ENCODE peak calls at places on chromosomes 2 and 18, in six cellular contexts. S is K562, J is SK-N-SH, G is HepG2, A is GM12878, U is HCT116. N is an unnamed sample.

GRCh38 chr2:120344214-120344990 is 1.5 kb upstream of the INHBB start:
- DNase-seq in S (no peak), J (peak; percentile 73), G (no peak), A (no peak), U (no peak), N (no peak)

GRCh38 chr2:85813978-85814801 is 60.4 kb downstream of the ATOH8 start:
- DNase-seq in S (peak; percentile 84), J (peak; percentile 92), G (peak; percentile 82), A (peak; percentile 30), U (peak; percentile 76), N (peak; percentile 63)

GRCh38 chr18:58213445-58213844 is 169.4 kb downstream of the NEDD4L start:
- DNase-seq in S (no peak), J (no peak), G (no peak), A (no peak), U (no peak), N (no peak)

GRCh38 chr2:233017947-233018346 is 4.9 kb upstream of the NGEF start:
- DNase-seq in S (no peak), J (no peak), G (no peak), A (no peak), U (no peak), N (no peak)

GRCh38 chr18:40413160-40413559 is 1541.9 kb upstream of the PIK3C3 start:
- DNase-seq in S (no peak), J (peak; percentile 25), G (peak; percentile 2), A (no peak), U (no peak), N (no peak)

GRCh38 chr2:143852748-143853147 is 667.2 kb downstream of the ZEB2 start:
- DNase-seq in S (peak; percentile 23), J (no peak), G (no peak), A (no peak), U (no peak), N (no peak)

GRCh38 chr2:120175000-120175581 is 48.1 kb downstream of the TMEM185B start:
- DNase-seq in S (peak; percentile 68), J (peak; percentile 74), G (peak; percentile 70), A (no peak), U (peak; percentile 28), N (peak; percentile 25)

GRCh38 chr2:241011296-241011600 is 12.8 kb downstream of the SNED1 start:
- DNase-seq in S (no peak), J (no peak), G (no peak), A (no peak), U (no peak), N (no peak)

GRCh38 chr2:203814661-203815540 is 52.7 kb upstream of the CTLA4 start:
- DNase-seq in S (peak; percentile 35), J (peak; percentile 74), G (peak; percentile 88), A (no peak), U (peak; percentile 50), N (peak; percentile 47)

GRCh38 chr2:25305809-25306208 is 35.9 kb downstream of the DNMT3A start:
- DNase-seq in S (no peak), J (no peak), G (no peak), A (no peak), U (no peak), N (no peak)

GRCh38 chr2:138713509-138713908 is 66.7 kb downstream of the NXPH2 start:
- DNase-seq in S (no peak), J (no peak), G (no peak), A (no peak), U (no peak), N (no peak)

GRCh38 chr2:101255501-101255900 is 2.8 kb downstream of the CNOT11 start:
- DNase-seq in S (no peak), J (no peak), G (no peak), A (no peak), U (no peak), N (no peak)

GRCh38 chr2:106982350-106982749 is 96.4 kb upstream of the ST6GAL2 start:
- DNase-seq in S (no peak), J (no peak), G (no peak), A (no peak), U (no peak), N (no peak)

GRCh38 chr2:192194065-192194865 is 468 bp downstream of the TMEFF2 start:
- DNase-seq in S (no peak), J (no peak), G (no peak), A (no peak), U (no peak), N (no peak)

GRCh38 chr18:58699551-58699950 is 28.3 kb downstream of the MALT1 start:
- DNase-seq in S (no peak), J (no peak), G (no peak), A (no peak), U (no peak), N (no peak)

DNA sequence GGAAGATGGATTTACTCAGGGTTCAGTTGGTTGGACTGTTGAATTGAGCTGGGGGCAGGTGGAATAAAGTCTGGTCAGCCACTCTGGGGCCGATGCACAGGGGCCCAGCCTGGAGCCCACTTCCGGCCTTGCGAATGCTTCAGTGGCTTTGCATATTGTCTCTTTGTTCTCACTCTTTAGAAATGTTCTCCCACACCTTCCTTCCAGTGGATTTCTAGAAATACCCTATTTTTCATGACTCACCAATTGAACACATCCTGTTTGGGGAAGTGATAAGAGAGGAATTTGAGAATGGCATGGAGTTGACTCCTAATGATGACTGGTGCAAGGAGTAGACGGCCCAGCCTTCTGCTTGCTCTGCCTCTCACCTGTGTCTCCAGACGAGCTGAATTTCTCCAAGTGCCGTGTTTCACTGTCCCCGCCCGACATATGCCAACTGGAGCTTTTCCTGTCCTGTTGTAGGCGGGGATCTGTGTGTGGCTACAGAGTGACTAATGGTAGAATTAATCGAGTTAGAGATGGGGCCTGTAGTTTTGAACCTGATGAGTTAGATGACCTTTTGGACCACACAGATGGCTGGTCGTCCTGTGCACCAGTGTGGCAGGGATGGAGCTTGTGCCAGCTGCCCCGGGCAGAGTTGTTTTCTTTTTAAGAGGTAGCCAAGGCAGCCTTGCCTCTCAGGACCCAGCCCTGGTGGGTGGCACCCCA is 28.2 kb downstream of the ASAP2 start:
- DNase-seq in S (peak; percentile 61), J (peak; percentile 87), G (peak; percentile 96), A (no peak), U (peak; percentile 86), N (no peak)
- TF ChIP-seq REST in S (no peak), J (peak; percentile 5), G (peak; percentile 10), A (no peak), U (no peak), N (no peak)

DNA sequence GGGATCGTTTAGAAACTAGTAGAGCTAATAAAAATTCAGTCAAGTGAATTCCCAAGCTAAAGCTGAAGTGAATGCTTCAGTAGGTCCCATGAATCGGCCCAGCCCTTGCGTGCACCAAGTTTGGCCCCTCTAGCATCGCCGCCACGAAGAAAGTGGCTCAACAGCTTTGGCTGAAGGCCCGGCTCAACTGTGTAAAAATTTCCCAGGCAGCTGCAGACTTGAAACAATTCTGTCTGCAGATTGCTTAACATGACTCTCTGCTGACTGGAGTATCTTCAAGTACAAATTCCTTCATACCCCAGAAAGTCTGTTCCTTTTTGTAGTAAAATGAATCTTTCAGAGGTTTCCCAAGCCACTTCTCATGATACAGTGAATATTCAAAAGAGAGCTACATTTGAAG is 32.7 kb downstream of the ALMS1 start:
- DNase-seq in S (no peak), J (no peak), G (no peak), A (no peak), U (no peak), N (no peak)
- TF ChIP-seq SIN3A in S (no peak), J (no peak), G (no peak), A (no peak), U (no peak), N (no peak)

GRCh38 chr2:12539306-12539705 is 177.4 kb upstream of the TRIB2 start:
- DNase-seq in S (no peak), J (no peak), G (no peak), A (no peak), U (no peak), N (no peak)

GRCh38 chr2:12539771-12540170 is 177.0 kb upstream of the TRIB2 start:
- DNase-seq in S (no peak), J (no peak), G (no peak), A (no peak), U (no peak), N (no peak)

GRCh38 chr2:12534646-12535263 is 182.0 kb upstream of the TRIB2 start:
- DNase-seq in S (no peak), J (no peak), G (no peak), A (no peak), U (peak; percentile 12), N (peak; percentile 24)

GRCh38 chr2:12536926-12537325 is 179.8 kb upstream of the TRIB2 start:
- DNase-seq in S (no peak), J (no peak), G (no peak), A (no peak), U (no peak), N (no peak)

GRCh38 chr2:12538300-12538699 is 178.4 kb upstream of the TRIB2 start:
- DNase-seq in S (no peak), J (no peak), G (no peak), A (no peak), U (no peak), N (no peak)
- TF ChIP-seq REST in S (no peak), J (no peak), G (no peak), A (no peak), U (no peak), N (no peak)

DNA sequence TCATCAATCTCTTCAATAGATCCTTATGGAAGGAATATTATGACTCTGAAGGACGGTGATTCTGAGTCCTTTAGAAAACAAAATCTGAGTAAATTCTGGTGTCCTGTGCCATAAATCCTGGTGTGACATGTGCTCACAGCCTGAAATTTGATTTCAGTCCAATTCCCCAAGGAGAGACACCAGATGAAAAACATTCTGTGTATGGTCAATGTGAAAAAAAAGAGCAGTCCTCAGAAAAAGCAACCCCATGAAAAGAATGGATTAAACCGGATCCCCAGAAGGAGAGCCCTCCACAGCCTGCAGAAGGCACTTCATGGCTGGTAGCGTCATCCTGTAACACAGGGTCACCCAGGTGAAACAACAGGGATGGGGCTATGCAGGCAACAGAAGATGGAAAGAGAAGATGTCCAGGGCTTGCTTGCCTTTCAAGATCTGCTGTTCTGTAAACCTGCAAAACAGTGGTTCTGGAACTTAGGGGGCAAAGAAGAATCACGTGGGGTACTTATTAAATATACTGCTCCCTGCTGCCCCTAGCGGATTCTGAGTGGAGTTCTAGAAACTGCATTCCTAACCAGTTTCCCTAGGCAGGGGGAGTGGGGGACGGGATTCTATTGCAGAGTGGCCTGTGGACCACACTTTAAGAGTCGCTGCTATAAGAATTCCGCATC is 118.8 kb upstream of the ARL5A start:
- DNase-seq in S (peak; percentile 66), J (peak; percentile 62), G (peak; percentile 45), A (no peak), U (peak; percentile 21), N (no peak)
- TF ChIP-seq SIN3A in S (no peak), J (no peak), G (no peak), A (no peak), U (no peak), N (no peak)

DNA sequence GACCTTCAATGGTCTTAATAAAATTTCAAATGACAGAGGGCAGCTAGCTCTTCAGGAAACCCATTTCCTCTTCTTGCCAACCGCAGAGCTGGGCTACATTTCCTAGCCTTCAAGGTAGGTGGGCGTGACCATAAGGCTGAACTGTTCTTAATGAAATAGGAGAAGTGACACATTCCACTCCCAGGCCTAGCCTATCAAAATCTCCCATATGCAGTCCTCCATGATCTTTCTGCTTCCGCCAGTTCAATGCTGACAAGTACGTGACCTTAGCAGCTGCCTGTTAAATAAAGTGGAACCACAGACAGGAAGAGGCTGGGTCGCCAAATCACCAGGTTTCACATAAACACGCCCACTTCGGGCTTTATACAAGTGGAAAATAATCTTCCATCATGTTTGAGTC is 13.2 kb downstream of the SERPINE2 start:
- DNase-seq in S (peak; percentile 29), J (no peak), G (no peak), A (peak; percentile 83), U (no peak), N (no peak)
- TF ChIP-seq REST in S (no peak), J (no peak), G (no peak), A (no peak), U (no peak), N (no peak)